ENCODE peak calls at places on chromosomes 13 and 19, in four cellular contexts. D is stimulated activated CD8-positive, alpha-beta memory T cell treated with anti-CD3 and anti-CD28 coated beads, Interleukin-4, amount 100 ng/mL, for 48 hours; P is neural progenitor cell; M is activated T-cell treated with anti-CD3 and anti-CD28 coated beads for 1 hour. T is an unnamed sample.

GRCh38 chr19:3346677-3347353 is 19.6 kb upstream of the NFIC start:
- DNase-seq in D (no peak), P (no peak), M (no peak), T (no peak)

GRCh38 chr19:11570039-11570462 is 7.4 kb downstream of the ACP5 start:
- DNase-seq in M (no peak), P (peak), D (no peak), T (no peak)

GRCh38 chr13:79398915-79399314 is 7.1 kb downstream of the RBM26 start:
- DNase-seq in M (no peak), P (no peak), D (no peak), T (no peak)

GRCh38 chr13:79392882-79393563 is 13.0 kb downstream of the RBM26 start:
- DNase-seq in D (peak), M (no peak), P (no peak), T (no peak)

GRCh38 chr19:39498262-39499081 is at the start of gene DLL3:
- DNase-seq in D (no peak), P (peak), M (no peak), T (peak)

GRCh38 chr13:102317593-102317992 is 84.3 kb downstream of the FGF14 start:
- DNase-seq in P (no peak), D (no peak), M (no peak), T (no peak)

GRCh38 chr19:48171584-48172170 is 1.2 kb downstream of the ZSWIM9 start:
- DNase-seq in D (no peak), P (no peak), M (no peak), T (no peak)

GRCh38 chr13:114161644-114162532 is 17.2 kb upstream of the CFAP97D2 start:
- DNase-seq in M (no peak), P (no peak), D (no peak), T (no peak)

GRCh38 chr13:44726214-44726613 is 150.1 kb upstream of the TSC22D1 start:
- DNase-seq in D (no peak), M (no peak), P (no peak), T (no peak)